ENCODE peak calls at places on chromosomes 1 and 21, in ten cellular contexts. K, C, U, H, R, M, G, L, Y and Z are unnamed samples. For H3K9me3, the result is how much of the 10 kb centered on the place peaks cover.

GRCh38 chr1:26775666-26776065 is 12.1 kb upstream of the PIGV start:
- DNase-seq in L (no peak), M (no peak), K (no peak), Y (no peak), G (no peak), R (no peak), H (no peak), U (no peak), C (no peak), Z (no peak)

GRCh38 chr1:74392848-74393247 is 119.6 kb downstream of the LRRC53 start:
- DNase-seq in U (no peak), Y (no peak), H (no peak), L (no peak), C (no peak), M (no peak), R (no peak), K (no peak), G (no peak), Z (no peak)

GRCh38 chr1:47843059-47843458 is 154.1 kb downstream of the TRABD2B start:
- DNase-seq in H (peak), R (no peak), G (no peak), K (no peak), M (no peak), L (no peak), U (no peak), Y (no peak), C (no peak), Z (no peak)

GRCh38 chr1:61184035-61184713 is 101.8 kb downstream of the NFIA start:
- DNase-seq in L (peak), M (peak), H (peak), K (peak), G (peak), C (no peak), U (peak), Y (no peak), R (peak), Z (peak)

GRCh38 chr1:102002057-102002456 is 5.3 kb upstream of the OLFM3 start:
- DNase-seq in L (no peak), R (no peak), H (no peak), Y (no peak), M (no peak), K (no peak), C (no peak), U (no peak), G (no peak), Z (no peak)

GRCh38 chr1:46077669-46078068 is 54.8 kb downstream of the PIK3R3 start:
- DNase-seq in L (no peak), Y (no peak), G (no peak), U (no peak), M (no peak), C (no peak), R (no peak), K (no peak), H (no peak), Z (no peak)

GRCh38 chr1:201399352-201400126 is 415 bp upstream of the LAD1 start:
- DNase-seq in R (no peak), M (no peak), G (peak), Y (no peak), C (peak), K (no peak), L (no peak), H (peak), U (peak), Z (no peak)

GRCh38 chr1:234154320-234155251 is 218.7 kb upstream of the COA6 start:
- DNase-seq in G (peak), C (peak), R (no peak), H (no peak), M (no peak), Y (peak), K (no peak), L (no peak), U (no peak), Z (peak)

GRCh38 chr1:100452641-100453040 is 85.3 kb upstream of the GPR88 start:
- DNase-seq in M (no peak), L (no peak), H (no peak), Y (no peak), C (no peak), K (no peak), R (no peak), U (no peak), G (no peak), Z (no peak)

GRCh38 chr1:23627065-23627464 is 64.5 kb upstream of the RPL11 start:
- DNase-seq in Y (no peak), L (no peak), R (no peak), H (peak), K (no peak), C (no peak), M (no peak), G (no peak), U (peak), Z (no peak)

GRCh38 chr1:15139654-15140350 is 13.7 kb upstream of the TMEM51 start:
- DNase-seq in U (peak), K (no peak), G (no peak), M (no peak), C (peak), L (no peak), Y (no peak), H (no peak), R (no peak), Z (no peak)

GRCh38 chr1:39087109-39087834 is 61.1 kb downstream of the NDUFS5 start:
- DNase-seq in M (no peak), C (no peak), G (no peak), U (no peak), Y (no peak), K (peak), L (no peak), R (no peak), H (no peak), Z (no peak)

GRCh38 chr21:37914211-37914900 is 1.9 kb downstream of the KCNJ6 start:
- DNase-seq in G (no peak), R (no peak), M (no peak), K (no peak), C (no peak), L (no peak), Y (no peak), H (no peak), U (no peak), Z (no peak)

GRCh38 chr1:164801791-164802572 is 243.0 kb downstream of the PBX1 start:
- DNase-seq in K (no peak), U (no peak), H (no peak), M (no peak), C (no peak), L (no peak), G (no peak), Y (no peak), R (no peak), Z (no peak)

GRCh38 chr1:226598455-226598849 is 49.9 kb downstream of the STUM start:
- DNase-seq in Y (no peak), R (no peak), H (no peak), M (no peak), G (no peak), U (no peak), K (peak), L (peak), C (no peak), Z (no peak)

GRCh38 chr1:935751-936231 is 12.1 kb downstream of the SAMD11 start:
- DNase-seq in M (no peak), H (no peak), U (no peak), Y (no peak), K (no peak), C (no peak), R (no peak), L (no peak), G (no peak), Z (no peak)

GRCh38 chr1:30106125-30106524 is 617.3 kb downstream of the MATN1 start:
- DNase-seq in K (no peak), U (no peak), G (peak), H (peak), M (no peak), R (no peak), Y (no peak), C (no peak), L (no peak), Z (no peak)

GRCh38 chr1:94382163-94382562 is 36.0 kb upstream of the ABCD3 start:
- DNase-seq in C (no peak), G (peak), M (no peak), R (no peak), Y (no peak), U (peak), K (no peak), H (peak), L (no peak), Z (no peak)

GRCh38 chr1:215631489-215631888 is 64.4 kb downstream of the KCTD3 start:
- DNase-seq in M (no peak), Y (no peak), R (no peak), L (no peak), C (no peak), K (no peak), H (no peak), G (no peak), U (no peak), Z (no peak)

GRCh38 chr1:30169269-30169668 is 554.1 kb downstream of the MATN1 start:
- DNase-seq in U (peak), C (no peak), H (no peak), M (no peak), R (no peak), Y (no peak), G (no peak), K (no peak), L (no peak), Z (no peak)

GRCh38 chr1:56977910-56978309 is 12.1 kb upstream of the C8B start:
- DNase-seq in U (no peak), C (no peak), G (no peak), R (no peak), K (no peak), L (no peak), Y (no peak), M (no peak), H (no peak), Z (no peak)

DNA sequence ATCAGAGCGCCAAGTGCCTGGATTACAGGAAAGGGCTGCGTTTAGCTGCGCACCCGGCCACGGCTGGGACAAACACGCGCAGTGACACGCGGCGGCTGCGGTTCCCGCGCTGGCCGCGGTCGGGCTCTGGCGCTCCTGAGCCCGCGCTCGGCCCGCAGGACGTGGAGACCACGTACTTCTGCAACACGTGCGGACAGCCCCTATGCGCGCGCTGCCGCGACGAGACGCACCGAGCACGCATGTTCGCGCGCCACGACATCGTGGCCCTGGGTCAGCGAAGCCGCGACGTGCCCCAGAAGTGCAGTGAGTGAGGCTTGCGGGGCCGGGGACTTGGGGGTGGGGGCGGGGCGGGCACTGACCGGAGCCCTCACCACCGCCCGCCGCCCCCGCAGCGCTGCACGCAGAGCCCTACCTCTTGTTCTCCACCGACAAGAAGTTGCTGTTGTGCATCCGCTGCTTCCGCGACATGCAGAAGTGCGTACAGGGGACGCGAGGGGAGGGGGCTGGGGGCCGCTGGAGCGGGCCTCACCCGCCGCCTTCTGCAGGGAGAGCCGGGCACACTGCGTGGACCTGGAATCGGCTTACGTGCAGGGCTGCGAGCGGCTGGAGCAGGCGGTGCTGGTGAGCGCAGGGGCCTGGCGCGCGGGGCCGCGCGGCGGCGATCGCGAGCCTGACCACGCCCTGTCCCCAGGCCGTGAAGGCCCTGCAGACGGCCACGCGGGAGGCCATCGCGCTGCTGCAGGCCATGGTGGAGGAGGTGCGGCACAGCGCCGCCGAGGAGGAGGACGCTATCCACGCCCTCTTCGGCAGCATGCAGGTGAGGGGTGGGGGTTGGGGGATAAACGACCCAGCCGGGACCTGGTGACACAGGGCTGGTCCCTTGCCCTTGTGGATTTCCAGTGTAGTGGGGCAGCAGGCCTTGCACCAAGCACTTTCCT is 3.1 kb downstream of the RNF207 start:
- DNase-seq in C (no peak), M (no peak), R (no peak), Y (no peak), G (no peak), K (no peak), H (peak), L (no peak), U (peak), Z (no peak)
- TF ChIP-seq POLR2AphosphoS5 in C (no peak), M (no peak), R (no peak), Y (no peak), G (no peak), K (no peak), H (peak), L (peak), U (no peak), Z (no peak)

DNA sequence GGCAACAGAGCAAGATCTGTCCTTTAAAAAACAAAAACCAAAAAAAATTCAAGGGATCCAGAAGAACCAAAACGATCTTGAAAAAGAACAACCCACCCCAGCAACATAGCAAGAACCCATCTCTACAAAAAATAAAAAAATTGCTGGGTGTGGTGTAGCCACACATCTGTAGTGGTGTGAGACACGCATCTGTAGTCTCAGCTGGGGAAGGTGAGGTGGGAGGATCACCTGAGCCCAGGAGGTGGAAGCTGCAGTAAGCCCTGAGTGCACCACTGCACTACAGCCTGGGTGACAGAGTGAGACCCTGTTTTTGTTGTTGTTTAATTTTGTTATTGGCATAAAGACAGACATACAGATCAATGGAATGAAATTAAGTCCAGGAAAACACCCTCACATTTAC is 22.3 kb downstream of the TRIM33 start:
- DNase-seq in C (no peak), H (no peak), L (no peak), R (no peak), Y (no peak), G (no peak), U (no peak), M (no peak), K (no peak), Z (no peak)
- H3K9me3 ChIP-seq in C (under half), H (under half), L (under half), R (under half), Y (under half), G (under half), U (under half), M (under half), K (under half), Z (under half)

GRCh38 chr1:9425859-9426258 is 113.4 kb upstream of the SLC25A33 start:
- DNase-seq in R (no peak), M (no peak), Y (no peak), L (no peak), G (no peak), C (no peak), U (no peak), H (no peak), K (no peak), Z (no peak)

GRCh38 chr1:9427388-9427787 is 111.9 kb upstream of the SLC25A33 start:
- DNase-seq in U (no peak), M (no peak), G (no peak), L (no peak), K (no peak), C (no peak), H (no peak), Y (no peak), R (no peak), Z (no peak)

GRCh38 chr1:9426291-9426711 is 113.0 kb upstream of the SLC25A33 start:
- DNase-seq in H (peak), R (no peak), K (no peak), M (no peak), L (peak), G (no peak), Y (no peak), U (peak), C (no peak), Z (no peak)

GRCh38 chr1:9429369-9429766 is 109.9 kb upstream of the SLC25A33 start:
- DNase-seq in L (no peak), M (no peak), R (no peak), H (no peak), U (no peak), C (no peak), G (no peak), Y (no peak), K (no peak), Z (no peak)

DNA sequence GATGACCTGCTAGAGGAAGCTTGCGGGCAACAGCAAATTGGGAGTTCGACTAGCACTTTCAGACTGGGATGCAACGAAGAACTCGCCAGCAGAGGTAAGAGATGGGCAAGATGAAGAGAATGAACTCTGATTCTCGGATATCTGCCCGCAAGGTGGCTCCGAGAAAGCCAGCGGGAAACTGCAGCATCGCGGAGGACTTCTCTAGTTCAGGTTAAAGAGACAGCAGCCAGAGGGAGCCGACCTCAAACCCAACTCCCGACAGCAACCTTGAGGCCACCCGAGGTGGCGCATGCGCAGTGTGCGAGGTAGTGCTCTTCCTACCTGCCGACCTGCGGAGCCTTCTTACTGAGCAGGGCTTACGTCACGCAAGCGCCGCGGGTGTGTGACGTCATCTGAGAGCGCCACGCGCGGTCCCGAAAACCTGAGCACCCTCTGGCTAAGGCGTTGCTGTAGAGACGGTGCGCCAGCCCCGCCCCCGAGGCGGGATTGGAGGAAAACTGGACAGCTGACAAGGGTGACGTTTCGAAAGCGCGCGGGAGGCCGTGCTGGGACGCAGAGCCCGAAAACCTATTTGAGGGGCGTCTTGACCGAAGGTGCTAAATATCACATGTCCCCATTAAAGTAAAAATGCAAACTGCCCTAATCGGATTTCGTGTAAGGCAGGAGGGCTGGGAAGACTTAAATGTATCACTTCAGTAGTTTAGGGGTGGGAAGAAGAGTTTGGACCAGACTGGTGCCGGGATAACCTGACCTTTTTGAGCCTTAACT is 110.5 kb upstream of the SLC25A33 start:
- DNase-seq in Y (peak), U (peak), R (peak), C (peak), M (peak), G (peak), L (peak), K (peak), H (peak), Z (peak)
- TF ChIP-seq POLR2AphosphoS5 in Y (peak), U (peak), R (peak), C (peak), M (peak), G (peak), L (peak), K (peak), H (peak), Z (peak)

GRCh38 chr1:152486400-152487006 is 24.1 kb upstream of the LCE5A start:
- DNase-seq in M (no peak), H (no peak), R (no peak), Y (no peak), K (no peak), L (no peak), G (no peak), C (no peak), U (no peak), Z (no peak)
- H3K9me3 ChIP-seq in M (under half), H (under half), R (under half), Y (under half), K (under half), L (under half), G (under half), C (under half), U (under half), Z (under half)

GRCh38 chr21:42592156-42592820 is 61.1 kb upstream of the PDE9A start:
- DNase-seq in C (no peak), R (no peak), H (no peak), L (no peak), K (no peak), Y (no peak), M (no peak), U (no peak), G (no peak), Z (no peak)
- TF ChIP-seq POLR2AphosphoS5 in C (no peak), R (no peak), H (no peak), L (no peak), K (no peak), Y (no peak), M (no peak), U (no peak), G (no peak), Z (no peak)

GRCh38 chr1:104665300-104665699 is 915.6 kb downstream of the AMY1C start:
- DNase-seq in L (no peak), U (no peak), H (no peak), C (no peak), K (no peak), R (no peak), Y (no peak), M (no peak), G (no peak), Z (no peak)
- H3K9me3 ChIP-seq in L (under half), U (under half), H (under half), C (under half), K (under half), R (under half), Y (under half), M (under half), G (under half), Z (under half)

GRCh38 chr1:189150624-189151023 is 1327.0 kb downstream of the BRINP3 start:
- DNase-seq in R (no peak), H (no peak), K (no peak), L (no peak), C (no peak), Y (no peak), G (no peak), M (no peak), U (no peak), Z (no peak)

GRCh38 chr1:189152685-189153084 is 1325.0 kb downstream of the BRINP3 start:
- DNase-seq in H (no peak), M (no peak), U (no peak), G (no peak), C (no peak), Y (no peak), K (no peak), R (no peak), L (no peak), Z (no peak)

GRCh38 chr1:189151361-189151760 is 1326.3 kb downstream of the BRINP3 start:
- DNase-seq in M (no peak), C (no peak), Y (no peak), G (no peak), R (no peak), K (no peak), L (no peak), H (no peak), U (no peak), Z (no peak)

GRCh38 chr1:189149547-189150375 is 1327.9 kb downstream of the BRINP3 start:
- DNase-seq in L (no peak), Y (no peak), C (no peak), U (peak), H (no peak), R (no peak), G (no peak), K (no peak), M (no peak), Z (no peak)
- TF ChIP-seq POLR2AphosphoS5 in L (no peak), Y (no peak), C (no peak), U (no peak), H (no peak), R (no peak), G (no peak), K (no peak), M (no peak), Z (no peak)

GRCh38 chr1:227654431-227654830 is 80.7 kb downstream of the JMJD4 start:
- DNase-seq in G (no peak), Y (no peak), M (no peak), K (no peak), L (no peak), H (no peak), R (no peak), U (no peak), C (no peak), Z (no peak)

GRCh38 chr1:227654858-227655752 is 80.0 kb downstream of the JMJD4 start:
- DNase-seq in Y (no peak), R (no peak), U (no peak), G (no peak), L (no peak), M (no peak), H (no peak), C (no peak), K (no peak), Z (no peak)
- H3K9me3 ChIP-seq in Y (half or more), R (half or more), U (half or more), G (under half), L (half or more), M (half or more), H (half or more), C (under half), K (half or more), Z (under half)